ENCODE peak calls at places on chromosomes 4 and X, in five cellular contexts. R, Y, D, C and E are unnamed samples.

GRCh38 chr4:122279670-122280069 is 99.1 kb upstream of the ADAD1 start:
- DNase-seq in R (no peak), Y (no peak), D (no peak), C (no peak), E (no peak)

GRCh38 chrX:2325076-2325784 is 175.5 kb downstream of the DHRSX start:
- DNase-seq in R (peak; percentile 83), Y (no peak), D (no peak), C (peak; percentile 90), E (peak; percentile 75)

GRCh38 chr4:136803430-136803829 is 728.9 kb downstream of the PCDH18 start:
- DNase-seq in R (no peak), Y (no peak), D (no peak), C (no peak), E (no peak)

GRCh38 chrX:134551365-134552095 is 91.6 kb downstream of the HPRT1 start:
- DNase-seq in R (no peak), Y (peak; percentile 56), D (no peak), C (no peak), E (no peak)

GRCh38 chr4:88661724-88662123 is 35.9 kb downstream of the NAP1L5 start:
- DNase-seq in R (no peak), Y (peak; percentile 87), D (no peak), C (no peak), E (no peak)

GRCh38 chrX:150365051-150365952 is 2.2 kb downstream of the MAMLD1 start:
- DNase-seq in R (peak; percentile 63), Y (peak; percentile 77), D (peak; percentile 72), C (peak; percentile 79), E (peak; percentile 41)

GRCh38 chrX:40358994-40359393 is 221.8 kb upstream of the ATP6AP2 start:
- DNase-seq in R (no peak), Y (no peak), D (no peak), C (no peak), E (no peak)

GRCh38 chr4:105196523-105197145 is 50.0 kb downstream of the TET2 start:
- DNase-seq in R (no peak), Y (peak; percentile 10), D (no peak), C (no peak), E (peak; percentile 6)

GRCh38 chrX:1529756-1530155 is 7.2 kb downstream of the P2RY8 start:
- DNase-seq in R (no peak), Y (no peak), D (no peak), C (no peak), E (no peak)

GRCh38 chr4:185542626-185543336 is 7.5 kb upstream of the PDLIM3 start:
- DNase-seq in R (no peak), Y (no peak), D (no peak), C (no peak), E (no peak)

GRCh38 chr4:145298885-145299284 is 118.5 kb upstream of the OTUD4 start:
- DNase-seq in R (no peak), Y (no peak), D (no peak), C (no peak), E (no peak)